ENCODE peak calls at places on chromosomes 5 and 9, in nine cellular contexts. One of them, this sample, is unnamed.
A peak's percentile ranks its signal among the peaks of the same experiment; 100 is the strongest.

GRCh38 chr5:99543841-99544240 is 615.0 kb upstream of the CHD1 start:
- DNase-seq in D341Med: no peak
- DNase-seq in breast epithelium: peak; percentile 54
- DNase-seq in stimulated activated CD4-positive, alpha-beta T cell treated with anti-CD3 and anti-CD28 coated beads, Interleukin-2, amount 100 ng/mL, for 48 hours: no peak
- DNase-seq in CD4-positive, alpha-beta T cell: no peak
- DNase-seq in stimulated activated CD8-positive, alpha-beta memory T cell treated with anti-CD3 and anti-CD28 coated beads, Interleukin-15, amount 100 ng/mL, for 48 hours: no peak
- DNase-seq in NCI-H1436 treated with DMSO at 0.1 percent for 48 hours: no peak
- DNase-seq in A172: peak; percentile 68
- DNase-seq in endothelial cell: no peak
- DNase-seq in this sample: no peak

GRCh38 chr9:136437839-136438547 is 1.7 kb downstream of the INPP5E start:
- DNase-seq in D341Med: no peak
- DNase-seq in breast epithelium: no peak
- DNase-seq in stimulated activated CD4-positive, alpha-beta T cell treated with anti-CD3 and anti-CD28 coated beads, Interleukin-2, amount 100 ng/mL, for 48 hours: no peak
- DNase-seq in CD4-positive, alpha-beta T cell: no peak
- DNase-seq in stimulated activated CD8-positive, alpha-beta memory T cell treated with anti-CD3 and anti-CD28 coated beads, Interleukin-15, amount 100 ng/mL, for 48 hours: no peak
- DNase-seq in NCI-H1436 treated with DMSO at 0.1 percent for 48 hours: no peak
- DNase-seq in A172: no peak
- DNase-seq in endothelial cell: no peak
- DNase-seq in this sample: no peak

GRCh38 chr5:79929095-79929494 is 62.0 kb downstream of the MTX3 start:
- DNase-seq in D341Med: no peak
- DNase-seq in breast epithelium: no peak
- DNase-seq in stimulated activated CD4-positive, alpha-beta T cell treated with anti-CD3 and anti-CD28 coated beads, Interleukin-2, amount 100 ng/mL, for 48 hours: no peak
- DNase-seq in CD4-positive, alpha-beta T cell: no peak
- DNase-seq in stimulated activated CD8-positive, alpha-beta memory T cell treated with anti-CD3 and anti-CD28 coated beads, Interleukin-15, amount 100 ng/mL, for 48 hours: no peak
- DNase-seq in NCI-H1436 treated with DMSO at 0.1 percent for 48 hours: no peak
- DNase-seq in A172: no peak
- DNase-seq in endothelial cell: no peak
- DNase-seq in this sample: peak; percentile 15

GRCh38 chr9:98877211-98877730 is 66.4 kb upstream of the COL15A1 start:
- DNase-seq in D341Med: no peak
- DNase-seq in breast epithelium: no peak
- DNase-seq in stimulated activated CD4-positive, alpha-beta T cell treated with anti-CD3 and anti-CD28 coated beads, Interleukin-2, amount 100 ng/mL, for 48 hours: no peak
- DNase-seq in CD4-positive, alpha-beta T cell: no peak
- DNase-seq in stimulated activated CD8-positive, alpha-beta memory T cell treated with anti-CD3 and anti-CD28 coated beads, Interleukin-15, amount 100 ng/mL, for 48 hours: no peak
- DNase-seq in NCI-H1436 treated with DMSO at 0.1 percent for 48 hours: no peak
- DNase-seq in A172: no peak
- DNase-seq in endothelial cell: no peak
- DNase-seq in this sample: no peak

GRCh38 chr5:59790399-59791130 is 103.0 kb downstream of the PDE4D start:
- DNase-seq in D341Med: no peak
- DNase-seq in breast epithelium: no peak
- DNase-seq in stimulated activated CD4-positive, alpha-beta T cell treated with anti-CD3 and anti-CD28 coated beads, Interleukin-2, amount 100 ng/mL, for 48 hours: no peak
- DNase-seq in CD4-positive, alpha-beta T cell: no peak
- DNase-seq in stimulated activated CD8-positive, alpha-beta memory T cell treated with anti-CD3 and anti-CD28 coated beads, Interleukin-15, amount 100 ng/mL, for 48 hours: no peak
- DNase-seq in NCI-H1436 treated with DMSO at 0.1 percent for 48 hours: no peak
- DNase-seq in A172: peak; percentile 73
- DNase-seq in endothelial cell: no peak
- DNase-seq in this sample: no peak

GRCh38 chr5:58921106-58921505 is 338.2 kb downstream of the RAB3C start:
- DNase-seq in D341Med: no peak
- DNase-seq in breast epithelium: no peak
- DNase-seq in stimulated activated CD4-positive, alpha-beta T cell treated with anti-CD3 and anti-CD28 coated beads, Interleukin-2, amount 100 ng/mL, for 48 hours: no peak
- DNase-seq in CD4-positive, alpha-beta T cell: no peak
- DNase-seq in stimulated activated CD8-positive, alpha-beta memory T cell treated with anti-CD3 and anti-CD28 coated beads, Interleukin-15, amount 100 ng/mL, for 48 hours: no peak
- DNase-seq in NCI-H1436 treated with DMSO at 0.1 percent for 48 hours: no peak
- DNase-seq in A172: no peak
- DNase-seq in endothelial cell: no peak
- DNase-seq in this sample: no peak

GRCh38 chr5:76733049-76733417 is 17.1 kb downstream of the F2R start:
- DNase-seq in D341Med: no peak
- DNase-seq in breast epithelium: no peak
- DNase-seq in stimulated activated CD4-positive, alpha-beta T cell treated with anti-CD3 and anti-CD28 coated beads, Interleukin-2, amount 100 ng/mL, for 48 hours: no peak
- DNase-seq in CD4-positive, alpha-beta T cell: peak; percentile 13
- DNase-seq in stimulated activated CD8-positive, alpha-beta memory T cell treated with anti-CD3 and anti-CD28 coated beads, Interleukin-15, amount 100 ng/mL, for 48 hours: no peak
- DNase-seq in NCI-H1436 treated with DMSO at 0.1 percent for 48 hours: no peak
- DNase-seq in A172: no peak
- DNase-seq in endothelial cell: no peak
- DNase-seq in this sample: no peak

GRCh38 chr5:139831624-139832023 is 36.0 kb downstream of the PSD2 start:
- DNase-seq in D341Med: no peak
- DNase-seq in breast epithelium: no peak
- DNase-seq in stimulated activated CD4-positive, alpha-beta T cell treated with anti-CD3 and anti-CD28 coated beads, Interleukin-2, amount 100 ng/mL, for 48 hours: no peak
- DNase-seq in CD4-positive, alpha-beta T cell: no peak
- DNase-seq in stimulated activated CD8-positive, alpha-beta memory T cell treated with anti-CD3 and anti-CD28 coated beads, Interleukin-15, amount 100 ng/mL, for 48 hours: no peak
- DNase-seq in NCI-H1436 treated with DMSO at 0.1 percent for 48 hours: no peak
- DNase-seq in A172: no peak
- DNase-seq in endothelial cell: no peak
- DNase-seq in this sample: no peak

GRCh38 chr9:17807670-17808282 is 228.9 kb downstream of the SH3GL2 start:
- DNase-seq in D341Med: no peak
- DNase-seq in breast epithelium: no peak
- DNase-seq in stimulated activated CD4-positive, alpha-beta T cell treated with anti-CD3 and anti-CD28 coated beads, Interleukin-2, amount 100 ng/mL, for 48 hours: no peak
- DNase-seq in CD4-positive, alpha-beta T cell: no peak
- DNase-seq in stimulated activated CD8-positive, alpha-beta memory T cell treated with anti-CD3 and anti-CD28 coated beads, Interleukin-15, amount 100 ng/mL, for 48 hours: no peak
- DNase-seq in NCI-H1436 treated with DMSO at 0.1 percent for 48 hours: no peak
- DNase-seq in A172: no peak
- DNase-seq in endothelial cell: no peak
- DNase-seq in this sample: no peak

This sample was measured in G401.